ENCODE peak calls at places on chromosomes 7 and 10, in seven cellular contexts. One of them, this sample, is unnamed.

GRCh38 chr10:91032614-91033248 is 111.8 kb upstream of the ANKRD1 start:
- DNase-seq in GM23338: no peak
- DNase-seq in K562: no peak
- DNase-seq in upper lobe of right lung: no peak
- DNase-seq in Panc1: no peak
- DNase-seq in gastrocnemius medialis: peak; percentile 48
- DNase-seq in right cardiac atrium: no peak
- DNase-seq in this sample: no peak

GRCh38 chr10:8047452-8048280 is 6.8 kb upstream of the GATA3 start:
- DNase-seq in upper lobe of right lung: no peak
- DNase-seq in Panc1: no peak
- DNase-seq in right cardiac atrium: no peak
- DNase-seq in gastrocnemius medialis: no peak
- DNase-seq in GM23338: peak; percentile 78
- DNase-seq in K562: no peak
- DNase-seq in this sample: no peak

GRCh38 chr10:86170255-86171153 is 196.1 kb downstream of the GRID1 start:
- DNase-seq in upper lobe of right lung: peak; percentile 16
- DNase-seq in GM23338: no peak
- DNase-seq in Panc1: no peak
- DNase-seq in right cardiac atrium: no peak
- DNase-seq in K562: no peak
- DNase-seq in gastrocnemius medialis: no peak
- DNase-seq in this sample: peak; percentile 42

GRCh38 chr7:43044521-43044920 is 67.9 kb upstream of the HECW1 start:
- DNase-seq in K562: no peak
- DNase-seq in gastrocnemius medialis: no peak
- DNase-seq in upper lobe of right lung: no peak
- DNase-seq in Panc1: no peak
- DNase-seq in right cardiac atrium: no peak
- DNase-seq in GM23338: no peak
- DNase-seq in this sample: no peak

GRCh38 chr10:132906106-132906505 is 36.3 kb downstream of the CFAP46 start:
- DNase-seq in right cardiac atrium: no peak
- DNase-seq in upper lobe of right lung: peak; percentile 48
- DNase-seq in GM23338: no peak
- DNase-seq in K562: no peak
- DNase-seq in gastrocnemius medialis: no peak
- DNase-seq in Panc1: no peak
- DNase-seq in this sample: no peak

GRCh38 chr10:5666324-5667220 is at the start of gene ASB13:
- DNase-seq in GM23338: peak; percentile 87
- DNase-seq in Panc1: no peak
- DNase-seq in gastrocnemius medialis: peak; percentile 48
- DNase-seq in upper lobe of right lung: peak; percentile 89
- DNase-seq in right cardiac atrium: peak; percentile 93
- DNase-seq in K562: peak; percentile 84
- DNase-seq in this sample: peak; percentile 84

GRCh38 chr7:90825779-90826178 is 229.7 kb downstream of the CDK14 start:
- DNase-seq in upper lobe of right lung: no peak
- DNase-seq in GM23338: no peak
- DNase-seq in gastrocnemius medialis: no peak
- DNase-seq in Panc1: no peak
- DNase-seq in right cardiac atrium: no peak
- DNase-seq in K562: no peak
- DNase-seq in this sample: no peak

GRCh38 chr7:30428586-30429530 is 49.7 kb downstream of the NOD1 start:
- DNase-seq in K562: no peak
- DNase-seq in upper lobe of right lung: no peak
- DNase-seq in right cardiac atrium: no peak
- DNase-seq in GM23338: no peak
- DNase-seq in Panc1: no peak
- DNase-seq in gastrocnemius medialis: no peak
- DNase-seq in this sample: no peak

GRCh38 chr10:131173484-131174210 is 137.9 kb downstream of the TCERG1L start:
- DNase-seq in gastrocnemius medialis: no peak
- DNase-seq in right cardiac atrium: no peak
- DNase-seq in K562: no peak
- DNase-seq in GM23338: no peak
- DNase-seq in Panc1: no peak
- DNase-seq in upper lobe of right lung: peak; percentile 43
- DNase-seq in this sample: no peak

GRCh38 chr10:86804805-86805204 is 48.4 kb downstream of the BMPR1A start:
- DNase-seq in Panc1: no peak
- DNase-seq in upper lobe of right lung: no peak
- DNase-seq in GM23338: no peak
- DNase-seq in right cardiac atrium: no peak
- DNase-seq in gastrocnemius medialis: peak; percentile 31
- DNase-seq in K562: no peak
- DNase-seq in this sample: no peak

GRCh38 chr10:93384006-93384405 is 98.1 kb downstream of the MYOF start:
- DNase-seq in GM23338: no peak
- DNase-seq in right cardiac atrium: no peak
- DNase-seq in upper lobe of right lung: no peak
- DNase-seq in K562: no peak
- DNase-seq in Panc1: no peak
- DNase-seq in gastrocnemius medialis: no peak
- DNase-seq in this sample: peak; percentile 75

GRCh38 chr7:143279186-143280098 is 5.3 kb upstream of the TMEM139 start:
- DNase-seq in upper lobe of right lung: no peak
- DNase-seq in gastrocnemius medialis: no peak
- DNase-seq in Panc1: no peak
- DNase-seq in right cardiac atrium: no peak
- DNase-seq in K562: no peak
- DNase-seq in GM23338: peak; percentile 48
- DNase-seq in this sample: no peak

GRCh38 chr10:131820626-131821025 is 80.2 kb upstream of the PPP2R2D start:
- DNase-seq in Panc1: no peak
- DNase-seq in K562: no peak
- DNase-seq in right cardiac atrium: peak; percentile 12
- DNase-seq in gastrocnemius medialis: no peak
- DNase-seq in GM23338: no peak
- DNase-seq in upper lobe of right lung: peak; percentile 8
- DNase-seq in this sample: no peak

GRCh38 chr10:130353928-130354327 is 217.7 kb downstream of the GLRX3 start:
- DNase-seq in upper lobe of right lung: no peak
- DNase-seq in Panc1: no peak
- DNase-seq in K562: no peak
- DNase-seq in GM23338: no peak
- DNase-seq in right cardiac atrium: no peak
- DNase-seq in gastrocnemius medialis: no peak
- DNase-seq in this sample: no peak

GRCh38 chr10:37739181-37739580 is 118.2 kb downstream of the ZNF248 start:
- DNase-seq in Panc1: no peak
- DNase-seq in right cardiac atrium: no peak
- DNase-seq in gastrocnemius medialis: no peak
- DNase-seq in K562: no peak
- DNase-seq in upper lobe of right lung: no peak
- DNase-seq in GM23338: no peak
- DNase-seq in this sample: no peak

GRCh38 chr7:6725003-6725402 is 18.3 kb upstream of the ZNF12 start:
- DNase-seq in right cardiac atrium: no peak
- DNase-seq in upper lobe of right lung: peak; percentile 73
- DNase-seq in GM23338: no peak
- DNase-seq in K562: no peak
- DNase-seq in Panc1: no peak
- DNase-seq in gastrocnemius medialis: no peak
- DNase-seq in this sample: no peak

GRCh38 chr7:4416436-4417092 is 265.5 kb upstream of the FOXK1 start:
- DNase-seq in Panc1: no peak
- DNase-seq in right cardiac atrium: no peak
- DNase-seq in upper lobe of right lung: no peak
- DNase-seq in K562: peak; percentile 18
- DNase-seq in GM23338: no peak
- DNase-seq in gastrocnemius medialis: no peak
- DNase-seq in this sample: no peak

GRCh38 chr10:62076872-62077271 is 175.4 kb downstream of the ARID5B start:
- DNase-seq in Panc1: peak; percentile 81
- DNase-seq in upper lobe of right lung: no peak
- DNase-seq in K562: no peak
- DNase-seq in GM23338: no peak
- DNase-seq in right cardiac atrium: no peak
- DNase-seq in gastrocnemius medialis: no peak
- DNase-seq in this sample: no peak

GRCh38 chr10:22648547-22648961 is 65.8 kb downstream of the PIP4K2A start:
- DNase-seq in upper lobe of right lung: no peak
- DNase-seq in right cardiac atrium: no peak
- DNase-seq in gastrocnemius medialis: no peak
- DNase-seq in Panc1: no peak
- DNase-seq in GM23338: no peak
- DNase-seq in K562: no peak
- DNase-seq in this sample: no peak

GRCh38 chr7:6444516-6445269 is 3.1 kb downstream of the DAGLB start:
- DNase-seq in Panc1: no peak
- DNase-seq in GM23338: no peak
- DNase-seq in upper lobe of right lung: no peak
- DNase-seq in K562: no peak
- DNase-seq in right cardiac atrium: no peak
- DNase-seq in gastrocnemius medialis: no peak
- DNase-seq in this sample: no peak

GRCh38 chr7:90192876-90193765 is 18.4 kb upstream of the STEAP2 start:
- DNase-seq in right cardiac atrium: no peak
- DNase-seq in upper lobe of right lung: no peak
- DNase-seq in K562: no peak
- DNase-seq in gastrocnemius medialis: no peak
- DNase-seq in GM23338: no peak
- DNase-seq in Panc1: no peak
- DNase-seq in this sample: no peak

GRCh38 chr10:78774999-78775711 is 293.6 kb upstream of the ZMIZ1 start:
- DNase-seq in Panc1: no peak
- DNase-seq in K562: no peak
- DNase-seq in gastrocnemius medialis: peak; percentile 63
- DNase-seq in right cardiac atrium: peak; percentile 64
- DNase-seq in upper lobe of right lung: peak; percentile 54
- DNase-seq in GM23338: no peak
- DNase-seq in this sample: peak; percentile 54

GRCh38 chr10:78778446-78779338 is 290.1 kb upstream of the ZMIZ1 start:
- DNase-seq in right cardiac atrium: peak; percentile 49
- DNase-seq in K562: no peak
- DNase-seq in upper lobe of right lung: peak; percentile 49
- DNase-seq in gastrocnemius medialis: no peak
- DNase-seq in Panc1: no peak
- DNase-seq in GM23338: no peak
- DNase-seq in this sample: no peak

GRCh38 chr10:78775891-78776290 is 292.9 kb upstream of the ZMIZ1 start:
- DNase-seq in gastrocnemius medialis: no peak
- DNase-seq in right cardiac atrium: no peak
- DNase-seq in Panc1: no peak
- DNase-seq in K562: no peak
- DNase-seq in upper lobe of right lung: peak; percentile 21
- DNase-seq in GM23338: no peak
- DNase-seq in this sample: no peak

GRCh38 chr10:78777466-78778256 is 291.1 kb upstream of the ZMIZ1 start:
- DNase-seq in upper lobe of right lung: peak; percentile 62
- DNase-seq in Panc1: no peak
- DNase-seq in K562: no peak
- DNase-seq in GM23338: no peak
- DNase-seq in right cardiac atrium: peak; percentile 89
- DNase-seq in gastrocnemius medialis: peak; percentile 62
- DNase-seq in this sample: no peak

GRCh38 chr10:78776746-78777145 is 292.0 kb upstream of the ZMIZ1 start:
- DNase-seq in Panc1: no peak
- DNase-seq in GM23338: no peak
- DNase-seq in right cardiac atrium: no peak
- DNase-seq in gastrocnemius medialis: no peak
- DNase-seq in K562: no peak
- DNase-seq in upper lobe of right lung: peak; percentile 33
- DNase-seq in this sample: no peak
- H3K27ac ChIP-seq in Panc1: peak overlapping the region; percentile 57
- H3K27ac ChIP-seq in GM23338: no peak overlapping the region
- H3K27ac ChIP-seq in right cardiac atrium: no peak overlapping the region
- H3K27ac ChIP-seq in gastrocnemius medialis: peak overlapping the region; percentile 70
- H3K27ac ChIP-seq in K562: no peak overlapping the region
- H3K27ac ChIP-seq in upper lobe of right lung: peak overlapping the region; percentile 47
- H3K27ac ChIP-seq in this sample: no peak overlapping the region

GRCh38 chr10:67385089-67385488 is 310.9 kb downstream of the CTNNA3 start:
- DNase-seq in upper lobe of right lung: no peak
- DNase-seq in K562: no peak
- DNase-seq in right cardiac atrium: no peak
- DNase-seq in GM23338: no peak
- DNase-seq in Panc1: no peak
- DNase-seq in gastrocnemius medialis: no peak
- DNase-seq in this sample: no peak
- H3K4me3 ChIP-seq in upper lobe of right lung: no peak overlapping the region
- H3K4me3 ChIP-seq in K562: no peak overlapping the region
- H3K4me3 ChIP-seq in right cardiac atrium: no peak overlapping the region
- H3K4me3 ChIP-seq in GM23338: no peak overlapping the region
- H3K4me3 ChIP-seq in Panc1: no peak overlapping the region
- H3K4me3 ChIP-seq in gastrocnemius medialis: no peak overlapping the region
- H3K4me3 ChIP-seq in this sample: no peak overlapping the region

DNA sequence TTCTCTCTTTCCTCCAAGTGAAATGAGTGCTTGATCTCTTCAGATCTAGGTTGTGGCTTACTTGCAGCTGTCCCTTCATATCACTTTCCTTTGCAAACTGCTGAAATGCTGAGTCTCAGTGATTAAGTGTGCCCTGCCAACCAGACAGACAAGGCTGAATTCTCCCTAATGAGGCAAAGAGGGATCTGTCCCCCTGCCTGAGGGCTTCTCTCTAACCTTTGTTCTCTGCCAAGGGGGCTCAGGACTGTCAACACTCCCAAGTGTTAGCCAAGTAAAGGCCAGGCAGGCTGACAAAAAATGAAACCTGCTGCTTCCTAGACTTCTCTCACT is at the start of gene MSS51:
- DNase-seq in right cardiac atrium: no peak
- DNase-seq in K562: no peak
- DNase-seq in Panc1: no peak
- DNase-seq in GM23338: no peak
- DNase-seq in upper lobe of right lung: no peak
- DNase-seq in gastrocnemius medialis: peak; percentile 66
- DNase-seq in this sample: no peak
- H3K27ac ChIP-seq in right cardiac atrium: no peak within 1 kb of the TSS
- H3K27ac ChIP-seq in K562: no peak within 1 kb of the TSS
- H3K27ac ChIP-seq in Panc1: no peak within 1 kb of the TSS
- H3K27ac ChIP-seq in GM23338: no peak within 1 kb of the TSS
- H3K27ac ChIP-seq in upper lobe of right lung: no peak within 1 kb of the TSS
- H3K27ac ChIP-seq in gastrocnemius medialis: peak within 1 kb of the TSS; percentile 88
- H3K27ac ChIP-seq in this sample: no peak within 1 kb of the TSS

DNA sequence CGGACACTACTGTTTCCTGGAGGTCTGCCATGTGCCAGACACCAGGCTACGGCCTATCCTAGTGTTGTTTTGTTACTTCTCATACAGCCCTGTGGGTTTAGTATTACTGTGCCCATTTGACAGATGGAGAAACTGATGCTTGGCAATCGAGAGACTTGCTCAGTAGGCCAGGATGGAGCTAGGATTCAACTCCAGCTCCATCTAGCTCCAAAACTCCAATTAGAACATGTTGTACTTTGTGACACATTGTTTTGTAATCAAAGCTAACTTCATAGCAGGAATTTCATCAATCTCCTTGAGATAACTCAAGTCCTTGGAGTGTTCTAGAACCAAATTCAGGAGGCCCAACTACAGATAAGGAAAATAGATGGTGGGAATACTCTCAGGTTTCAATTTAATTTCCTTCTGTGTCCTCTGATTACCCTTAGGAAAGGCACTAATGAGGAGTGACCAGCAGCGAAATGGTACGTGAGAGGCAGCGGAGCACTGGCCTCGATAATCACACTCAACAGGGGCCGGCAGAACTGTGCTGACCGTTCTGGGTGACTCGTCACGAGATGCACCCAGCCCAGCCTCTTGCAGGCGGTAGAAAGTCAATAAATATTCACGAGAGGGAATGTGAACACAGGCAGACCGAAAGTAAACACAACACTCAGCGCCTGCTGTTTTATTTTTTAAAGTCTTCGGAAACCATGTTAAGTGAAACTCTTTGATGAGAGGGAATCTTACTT is 269.6 kb upstream of the NEBL start:
- DNase-seq in upper lobe of right lung: peak; percentile 86
- DNase-seq in K562: no peak
- DNase-seq in right cardiac atrium: no peak
- DNase-seq in Panc1: no peak
- DNase-seq in gastrocnemius medialis: no peak
- DNase-seq in GM23338: no peak
- DNase-seq in this sample: no peak
- H3K4me3 ChIP-seq in upper lobe of right lung: peak overlapping the region; percentile 5
- H3K4me3 ChIP-seq in K562: no peak overlapping the region
- H3K4me3 ChIP-seq in right cardiac atrium: no peak overlapping the region
- H3K4me3 ChIP-seq in Panc1: peak overlapping the region; percentile 18
- H3K4me3 ChIP-seq in gastrocnemius medialis: no peak overlapping the region
- H3K4me3 ChIP-seq in GM23338: no peak overlapping the region
- H3K4me3 ChIP-seq in this sample: no peak overlapping the region

This sample was measured in aorta.